ENCODE peak calls at places on chromosomes 6 and 20, in eight cellular contexts. Q is GF-D8, E is T-helper 1 cell, M is left colon, N is osteocyte, S is iris pigment epithelial cell, P is ACHN, V is C1 segment of cervical spinal cord. A is an unnamed sample.

GRCh38 chr6:13696226-13696625 is 15.4 kb downstream of the RANBP9 start:
- DNase-seq in Q (no peak), P (no peak), M (no peak), V (no peak), E (no peak), S (peak), N (no peak), A (no peak)

GRCh38 chr6:131761061-131761761 is 46.6 kb upstream of the ENPP1 start:
- DNase-seq in S (peak), E (no peak), N (no peak), M (no peak), P (no peak), V (no peak), Q (no peak), A (no peak)

GRCh38 chr6:36735110-36735971 is 37.7 kb downstream of the RAB44 start:
- DNase-seq in S (peak), P (no peak), V (peak), Q (no peak), M (peak), E (no peak), N (no peak), A (peak)

GRCh38 chr6:127790571-127790970 is 110.3 kb downstream of the THEMIS start:
- DNase-seq in M (no peak), P (no peak), S (no peak), N (no peak), V (no peak), E (no peak), Q (no peak), A (no peak)

GRCh38 chr20:21191839-21192238 is 66.0 kb downstream of the KIZ start:
- DNase-seq in M (no peak), V (no peak), P (no peak), S (no peak), Q (no peak), N (no peak), E (no peak), A (no peak)

GRCh38 chr6:42012501-42013133 is 37.7 kb upstream of the TAF8 start:
- DNase-seq in M (no peak), Q (no peak), P (peak), S (peak), N (no peak), E (no peak), V (no peak), A (no peak)

GRCh38 chr6:159970659-159971063 is 1.8 kb downstream of the IGF2R start:
- DNase-seq in V (no peak), N (peak), P (no peak), S (no peak), M (no peak), Q (no peak), E (no peak), A (no peak)

GRCh38 chr20:25339608-25340007 is 51.0 kb downstream of the ABHD12 start:
- DNase-seq in P (no peak), N (no peak), E (no peak), M (peak), V (no peak), S (no peak), Q (no peak), A (no peak)

GRCh38 chr6:47413752-47414516 is 63.7 kb upstream of the CD2AP start:
- DNase-seq in V (no peak), N (no peak), M (no peak), S (peak), Q (peak), E (peak), P (peak), A (no peak)

GRCh38 chr20:45857836-45858250 is 429 bp downstream of the ZSWIM3 start:
- DNase-seq in E (no peak), V (no peak), S (peak), M (peak), Q (peak), N (no peak), P (no peak), A (no peak)

GRCh38 chr20:15236812-15237211 is 899.4 kb upstream of the FLRT3 start:
- DNase-seq in M (no peak), P (peak), Q (no peak), V (no peak), N (no peak), S (peak), E (no peak), A (no peak)

GRCh38 chr6:19805146-19805515 is 32.0 kb upstream of the ID4 start:
- DNase-seq in N (no peak), V (no peak), M (no peak), E (no peak), S (no peak), Q (no peak), P (no peak), A (no peak)

GRCh38 chr6:15330174-15330934 is 84.5 kb downstream of the JARID2 start:
- DNase-seq in N (no peak), V (no peak), Q (no peak), E (no peak), S (peak), P (no peak), M (no peak), A (no peak)

GRCh38 chr6:52360601-52361346 is 1.2 kb upstream of the PAQR8 start:
- DNase-seq in S (no peak), P (no peak), Q (no peak), M (no peak), N (no peak), V (no peak), E (no peak), A (no peak)

GRCh38 chr6:55443238-55444134 is 116.2 kb downstream of the GFRAL start:
- DNase-seq in V (no peak), S (no peak), M (no peak), E (no peak), N (no peak), P (no peak), Q (no peak), A (no peak)

GRCh38 chr6:136562211-136562610 is 12.0 kb upstream of the MAP7 start:
- DNase-seq in P (no peak), M (no peak), S (no peak), N (no peak), E (no peak), Q (no peak), V (no peak), A (no peak)

GRCh38 chr6:160070831-160071230 is 50.8 kb upstream of the SLC22A1 start:
- DNase-seq in N (no peak), P (no peak), V (no peak), S (no peak), Q (no peak), E (no peak), M (no peak), A (no peak)

GRCh38 chr6:35058041-35058675 is 83.0 kb downstream of the TCP11 start:
- DNase-seq in V (no peak), S (no peak), E (no peak), N (no peak), Q (no peak), P (no peak), M (no peak), A (no peak)

GRCh38 chr6:32885698-32886286 is 31.8 kb downstream of the PSMB9 start:
- DNase-seq in M (no peak), V (no peak), S (peak), N (no peak), E (no peak), P (peak), Q (peak), A (no peak)

GRCh38 chr6:81891869-81892268 is 139.4 kb upstream of the TENT5A start:
- DNase-seq in V (no peak), S (no peak), P (no peak), Q (no peak), E (no peak), M (no peak), N (no peak), A (no peak)

GRCh38 chr20:47535088-47535487 is 33.4 kb downstream of the NCOA3 start:
- DNase-seq in S (no peak), V (no peak), M (no peak), P (no peak), N (no peak), E (no peak), Q (no peak), A (no peak)

GRCh38 chr6:84539122-84539856 is 225.1 kb downstream of the TBX18 start:
- DNase-seq in P (no peak), N (no peak), Q (no peak), M (no peak), V (no peak), S (no peak), E (no peak), A (no peak)

GRCh38 chr6:165091121-165091785 is 218.2 kb downstream of the C6orf118 start:
- DNase-seq in N (no peak), E (no peak), M (no peak), P (no peak), Q (no peak), S (no peak), V (no peak), A (no peak)

GRCh38 chr6:132598473-132598872 is 8.9 kb upstream of the TAAR5 start:
- DNase-seq in M (no peak), V (no peak), N (no peak), P (peak), E (no peak), Q (no peak), S (peak), A (no peak)

GRCh38 chr20:5714261-5715041 is 35.8 kb upstream of the SHLD1 start:
- DNase-seq in N (no peak), P (no peak), V (no peak), M (no peak), S (peak), Q (peak), E (peak), A (no peak)

GRCh38 chr6:168050861-168051586 is 28.0 kb downstream of the FRMD1 start:
- DNase-seq in E (no peak), V (no peak), N (no peak), S (no peak), M (no peak), P (no peak), Q (no peak), A (no peak)

GRCh38 chr20:55054443-55054842 is 579.0 kb downstream of the DOK5 start:
- DNase-seq in V (no peak), E (no peak), M (no peak), Q (no peak), S (no peak), N (no peak), P (no peak), A (no peak)

GRCh38 chr6:122845916-122846632 is 57.0 kb downstream of the SMPDL3A start:
- DNase-seq in V (no peak), E (no peak), S (peak), M (peak), N (no peak), P (no peak), Q (no peak), A (no peak)

GRCh38 chr20:33246077-33246476 is 10.3 kb downstream of the BPIFA1 start:
- DNase-seq in Q (no peak), S (no peak), V (no peak), E (no peak), P (no peak), N (no peak), M (no peak), A (no peak)

GRCh38 chr20:17971571-17972013 is 2.8 kb downstream of the MGME1 start:
- DNase-seq in S (peak), V (no peak), M (no peak), E (no peak), Q (no peak), N (no peak), P (peak), A (no peak)

A was measured in nucleus accumbens.